ENCODE peak calls at places on chromosomes 16 and 17, in seven cellular contexts. L, Z, Q, K, F, M and U are unnamed samples.

GRCh38 chr16:11386791-11387546 is 41.7 kb downstream of the RMI2 start:
- DNase-seq in Z (peak), F (no peak), Q (no peak), M (peak), L (no peak), K (peak), U (no peak)

GRCh38 chr17:21233581-21234337 is 19.5 kb downstream of the NATD1 start:
- DNase-seq in Z (no peak), M (no peak), L (no peak), K (no peak), F (no peak), Q (no peak), U (no peak)

GRCh38 chr16:678858-679807 is 1.1 kb upstream of the STUB1 start:
- DNase-seq in Z (peak), Q (peak), K (peak), F (peak), M (peak), L (peak), U (peak)

GRCh38 chr17:33873218-33873617 is 381.9 kb upstream of the CCL2 start:
- DNase-seq in K (no peak), L (no peak), M (no peak), F (no peak), Q (no peak), Z (no peak), U (no peak)

GRCh38 chr17:17837966-17838962 is 1.5 kb upstream of the SREBF1 start:
- DNase-seq in M (no peak), Z (peak), F (no peak), Q (peak), K (peak), L (peak), U (no peak)

GRCh38 chr16:78748471-78748929 is 649.0 kb downstream of the WWOX start:
- DNase-seq in M (no peak), Q (no peak), K (no peak), F (peak), L (no peak), Z (no peak), U (no peak)

GRCh38 chr16:52547001-52547833 is at the start of gene TOX3:
- DNase-seq in F (no peak), L (no peak), M (peak), Q (no peak), K (no peak), Z (no peak), U (no peak)

GRCh38 chr16:8946544-8946943 is 17.2 kb downstream of the USP7 start:
- DNase-seq in F (no peak), Z (no peak), K (no peak), Q (no peak), M (no peak), L (no peak), U (no peak)

GRCh38 chr17:72661093-72661944 is 431.2 kb downstream of the SLC39A11 start:
- DNase-seq in M (peak), Z (no peak), Q (no peak), F (no peak), K (no peak), L (no peak), U (no peak)

GRCh38 chr17:81039854-81040758 is 5.2 kb downstream of the BAIAP2 start:
- DNase-seq in K (peak), F (no peak), L (no peak), Q (no peak), M (peak), Z (no peak), U (no peak)

GRCh38 chr17:56897646-56898424 is 16.0 kb downstream of the TRIM25 start:
- DNase-seq in M (no peak), K (no peak), Q (no peak), F (no peak), Z (peak), L (no peak), U (no peak)

GRCh38 chr16:89383095-89384003 is 107.0 kb downstream of the ANKRD11 start:
- DNase-seq in F (peak), L (peak), K (peak), M (peak), Z (no peak), Q (peak), U (no peak)

GRCh38 chr16:11534262-11534661 is 52.5 kb downstream of the LITAF start:
- DNase-seq in L (no peak), F (peak), K (no peak), M (no peak), Q (no peak), Z (no peak), U (no peak)

GRCh38 chr16:84193480-84193879 is 2.5 kb downstream of the ADAD2 start:
- DNase-seq in K (no peak), Q (no peak), Z (no peak), L (no peak), M (no peak), F (no peak), U (no peak)

GRCh38 chr16:2971985-2972784 is 3.0 kb downstream of the PAQR4 start:
- DNase-seq in M (peak), F (no peak), L (no peak), Z (no peak), K (no peak), Q (no peak), U (no peak)

GRCh38 chr17:64080174-64080618 is 49.7 kb downstream of the ERN1 start:
- DNase-seq in F (no peak), Z (no peak), K (no peak), M (no peak), Q (no peak), L (no peak), U (no peak)

GRCh38 chr17:19304209-19304608 is 58.3 kb downstream of the B9D1 start:
- DNase-seq in F (peak), K (peak), Q (no peak), L (peak), Z (no peak), M (no peak), U (peak)

GRCh38 chr16:57846078-57846697 is 43.9 kb upstream of the KIFC3 start:
- DNase-seq in L (no peak), K (no peak), F (no peak), M (peak), Z (no peak), Q (no peak), U (no peak)

GRCh38 chr16:85984947-85985451 is 86.0 kb downstream of the IRF8 start:
- DNase-seq in M (no peak), K (no peak), F (no peak), L (no peak), Z (no peak), Q (no peak), U (no peak)

GRCh38 chr17:48597775-48598631 is 4.4 kb upstream of the HOXB5 start:
- DNase-seq in F (no peak), Z (no peak), Q (peak), L (no peak), M (no peak), K (peak), U (no peak)

GRCh38 chr16:87740909-87741424 is 24.8 kb downstream of the KLHDC4 start:
- DNase-seq in Z (no peak), L (peak), K (no peak), M (no peak), F (no peak), Q (peak), U (peak)

GRCh38 chr16:28946681-28947080 is 4.1 kb upstream of the NFATC2IP start:
- DNase-seq in L (no peak), F (no peak), M (no peak), K (no peak), Q (no peak), Z (no peak), U (no peak)

GRCh38 chr17:57085448-57086068 is 512 bp downstream of the AKAP1 start:
- DNase-seq in Z (peak), Q (peak), L (peak), K (peak), M (peak), F (peak), U (peak)

GRCh38 chr16:6081320-6081976 is 983.9 kb upstream of the EEF2KMT start:
- DNase-seq in K (no peak), L (peak), Q (peak), M (peak), Z (no peak), F (no peak), U (peak)

GRCh38 chr17:64448665-64449512 is at the start of gene MILR1:
- DNase-seq in Q (no peak), K (no peak), L (peak), Z (peak), M (no peak), F (no peak), U (no peak)

GRCh38 chr17:41407226-41407625 is 9.8 kb upstream of the KRT31 start:
- DNase-seq in K (no peak), Z (no peak), M (no peak), F (no peak), L (no peak), Q (no peak), U (no peak)

GRCh38 chr17:35149941-35150340 is 2.3 kb downstream of the UNC45B start:
- DNase-seq in M (no peak), L (no peak), K (no peak), Z (no peak), Q (no peak), F (no peak), U (no peak)

GRCh38 chr17:6461246-6461645 is 17.0 kb downstream of the PIMREG start:
- DNase-seq in L (no peak), F (no peak), K (peak), M (no peak), Q (no peak), Z (no peak), U (no peak)

GRCh38 chr16:89312194-89312593 is 94.7 kb downstream of the ZNF778 start:
- DNase-seq in M (no peak), K (no peak), L (no peak), Z (no peak), F (peak), Q (no peak), U (no peak)

GRCh38 chr16:70779361-70779760 is 21.6 kb downstream of the VAC14 start:
- DNase-seq in Z (no peak), F (no peak), L (no peak), M (no peak), Q (no peak), K (no peak), U (no peak)

GRCh38 chr16:71626018-71626857 is at the start of gene MARVELD3:
- DNase-seq in Z (peak), Q (peak), M (peak), K (no peak), F (no peak), L (no peak), U (no peak)

GRCh38 chr17:50117202-50118040 is 12.5 kb downstream of the SAMD14 start:
- DNase-seq in L (no peak), F (no peak), M (peak), K (peak), Z (peak), Q (peak), U (peak)

GRCh38 chr17:47999612-48000011 is 28.7 kb downstream of the CDK5RAP3 start:
- DNase-seq in Z (no peak), F (no peak), M (no peak), L (no peak), K (no peak), Q (no peak), U (no peak)

GRCh38 chr17:40318835-40319332 is 9.9 kb downstream of the RARA start:
- DNase-seq in Q (peak), L (peak), F (peak), K (no peak), Z (peak), M (no peak), U (no peak)

GRCh38 chr16:24850289-24850931 is 4.6 kb downstream of the SLC5A11 start:
- DNase-seq in K (no peak), M (no peak), Q (no peak), Z (no peak), L (no peak), F (no peak), U (no peak)

GRCh38 chr16:24853169-24853824 is 7.5 kb downstream of the SLC5A11 start:
- DNase-seq in L (no peak), Z (peak), F (no peak), Q (no peak), M (no peak), K (no peak), U (no peak)

GRCh38 chr16:24852281-24852721 is 6.5 kb downstream of the SLC5A11 start:
- DNase-seq in Z (peak), L (no peak), K (no peak), F (no peak), M (no peak), Q (no peak), U (no peak)

GRCh38 chr16:24849641-24850040 is 3.9 kb downstream of the SLC5A11 start:
- DNase-seq in M (no peak), Z (no peak), Q (no peak), K (no peak), L (no peak), F (no peak), U (no peak)

GRCh38 chr16:24851700-24852099 is 5.9 kb downstream of the SLC5A11 start:
- DNase-seq in L (no peak), F (no peak), Q (no peak), Z (no peak), K (no peak), M (no peak), U (no peak)
- H3K27ac ChIP-seq in L (no peak), F (no peak), Q (no peak), Z (no peak), K (no peak), M (no peak), U (peak)

GRCh38 chr16:17170435-17170834 is 300.3 kb downstream of the XYLT1 start:
- DNase-seq in M (no peak), F (no peak), K (no peak), Q (no peak), L (no peak), Z (no peak), U (no peak)
- TF ChIP-seq CTCF in M (no peak), F (no peak), K (no peak), Q (no peak), L (no peak), Z (no peak), U (no peak)

GRCh38 chr16:23290189-23291062 is 11.7 kb upstream of the SCNN1B start:
- DNase-seq in Q (peak), Z (no peak), M (no peak), K (no peak), L (no peak), F (no peak), U (no peak)
- H3K27ac ChIP-seq in Q (peak), Z (no peak), M (no peak), K (no peak), L (no peak), F (no peak), U (no peak)

DNA sequence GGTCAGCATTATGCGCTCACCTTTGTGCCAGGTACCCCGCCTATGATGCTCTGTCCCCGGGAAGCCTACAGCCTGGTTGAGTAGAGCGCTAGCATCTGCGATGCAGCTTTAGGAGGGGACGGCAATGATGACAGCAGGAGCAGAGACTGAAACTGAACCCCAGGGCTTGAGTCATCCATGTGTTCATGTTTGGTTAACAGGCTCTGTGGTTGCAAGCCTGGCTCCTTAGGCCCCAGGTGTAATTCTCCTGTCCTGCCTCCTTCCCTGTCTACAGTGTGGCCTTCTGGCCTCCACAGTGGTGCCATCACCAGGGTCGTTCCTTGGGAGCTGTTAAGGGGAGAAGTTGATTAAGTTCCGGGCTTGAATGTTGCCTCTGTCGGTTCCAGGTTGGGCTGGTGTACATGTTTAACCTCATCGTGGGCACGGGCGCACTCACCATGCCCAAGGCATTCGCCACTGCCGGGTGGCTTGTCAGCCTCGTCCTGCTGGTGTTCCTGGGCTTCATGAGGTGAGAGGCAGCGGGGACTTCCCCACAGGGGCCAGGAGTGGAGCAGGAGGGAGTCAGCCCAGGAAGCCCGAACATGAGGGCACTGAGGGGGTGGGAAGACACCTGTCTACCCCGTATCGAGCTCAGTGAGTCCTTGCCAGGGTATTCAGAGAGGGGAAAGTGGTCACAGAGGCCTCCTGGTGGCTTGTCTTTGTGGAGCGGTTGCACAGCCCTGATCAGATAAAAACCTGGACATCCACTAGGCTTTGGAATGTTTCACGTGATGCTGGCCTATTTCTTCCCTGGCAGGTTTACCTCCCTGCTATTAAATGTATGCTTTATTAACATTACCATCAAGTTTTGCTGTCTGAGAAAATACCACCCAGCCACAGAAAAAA is 9.2 kb upstream of the NAT9 start:
- DNase-seq in Z (no peak), Q (peak), K (no peak), F (no peak), M (no peak), L (no peak), U (no peak)
- TF ChIP-seq CTCF in Z (no peak), Q (peak), K (no peak), F (no peak), M (no peak), L (no peak), U (no peak)

DNA sequence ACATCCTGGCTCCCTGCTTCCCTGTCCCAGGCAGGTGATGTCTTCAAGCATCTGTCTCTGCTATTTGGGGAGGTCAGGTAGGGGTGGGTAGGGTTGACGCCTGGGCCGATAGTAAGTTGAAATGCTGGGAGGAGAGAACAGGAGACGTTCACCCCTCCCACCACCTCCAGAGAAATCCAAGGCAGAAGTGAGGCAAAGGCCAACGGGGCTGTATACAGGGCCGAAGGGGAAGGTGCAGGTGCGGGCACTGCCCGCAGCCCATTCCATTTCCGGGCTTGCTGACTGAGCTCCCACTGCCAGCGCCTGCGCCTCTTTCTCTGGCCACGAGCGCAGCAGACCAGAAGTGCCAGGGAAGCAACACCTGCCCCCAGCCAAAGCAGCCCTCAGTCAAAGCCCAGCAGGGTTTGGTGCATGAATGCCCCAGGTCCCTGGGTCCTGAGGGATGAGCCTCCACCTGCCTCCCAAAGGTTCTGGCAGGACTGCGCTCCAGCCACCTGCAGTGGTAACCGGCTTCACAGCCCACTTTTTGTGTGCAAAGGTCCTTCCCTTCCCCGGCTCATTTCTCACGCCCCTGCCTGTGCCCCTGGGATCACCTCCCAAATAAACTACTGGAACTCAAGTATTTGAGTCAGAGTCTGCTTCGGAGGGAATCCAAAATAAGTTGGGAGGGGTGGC is 127.5 kb upstream of the TNRC6C start:
- DNase-seq in Z (peak), Q (no peak), M (no peak), F (peak), K (peak), L (no peak), U (no peak)
- H3K27ac ChIP-seq in Z (peak), Q (peak), M (no peak), F (peak), K (peak), L (peak), U (peak)